ENCODE peak calls at places on chromosomes 3 and 15, in six cellular contexts. A is AG09309, D is suprapubic skin, K is WTC11, B is Calu3, M is astrocyte of the cerebellum. S is an unnamed sample.

GRCh38 chr3:192751148-192751547 is 23.8 kb upstream of the FGF12 start:
- DNase-seq in A (no peak), D (no peak), K (no peak), B (no peak), M (no peak), S (no peak)

GRCh38 chr15:80904941-80905532 is 84.6 kb downstream of the MESD start:
- DNase-seq in A (no peak), D (no peak), K (no peak), B (no peak), M (no peak), S (no peak)

GRCh38 chr15:41562784-41563198 is 3.8 kb downstream of the TYRO3 start:
- DNase-seq in A (no peak), D (no peak), K (no peak), B (no peak), M (no peak), S (no peak)

GRCh38 chr15:58520464-58520863 is 88.7 kb downstream of the LIPC start:
- DNase-seq in A (no peak), D (no peak), K (no peak), B (no peak), M (no peak), S (no peak)

GRCh38 chr3:119497824-119498187 is 541 bp upstream of the TIMMDC1 start:
- DNase-seq in A (no peak), D (no peak), K (no peak), B (no peak), M (peak; percentile 8), S (peak; percentile 42)

GRCh38 chr15:80893777-80894176 is 95.8 kb downstream of the MESD start:
- DNase-seq in A (no peak), D (no peak), K (no peak), B (no peak), M (no peak), S (peak; percentile 11)

GRCh38 chr3:11832964-11833621 is 13.6 kb downstream of the TAMM41 start:
- DNase-seq in A (no peak), D (no peak), K (no peak), B (no peak), M (no peak), S (no peak)

GRCh38 chr3:190432216-190432615 is 17.5 kb downstream of the TMEM207 start:
- DNase-seq in A (no peak), D (no peak), K (no peak), B (no peak), M (no peak), S (peak; percentile 30)

GRCh38 chr3:71104090-71104489 is 479.4 kb downstream of the FOXP1 start:
- DNase-seq in A (peak; percentile 76), D (no peak), K (no peak), B (no peak), M (peak; percentile 52), S (no peak)

GRCh38 chr3:58520403-58520784 is 16.6 kb downstream of the ACOX2 start:
- DNase-seq in A (no peak), D (no peak), K (no peak), B (no peak), M (no peak), S (no peak)

GRCh38 chr3:187880438-187880837 is 135.2 kb upstream of the BCL6 start:
- DNase-seq in A (no peak), D (no peak), K (no peak), B (no peak), M (no peak), S (peak; percentile 16)

GRCh38 chr3:113231827-113232253 is 20.5 kb downstream of the BOC start:
- DNase-seq in A (no peak), D (no peak), K (no peak), B (peak; percentile 43), M (peak; percentile 83), S (peak; percentile 82)

GRCh38 chr3:159787191-159787590 is 201.4 kb upstream of the IL12A start:
- DNase-seq in A (peak; percentile 34), D (no peak), K (no peak), B (peak; percentile 66), M (no peak), S (peak; percentile 94)

GRCh38 chr15:98597666-98598065 is 50.7 kb upstream of the IGF1R start:
- DNase-seq in A (no peak), D (no peak), K (no peak), B (no peak), M (no peak), S (peak; percentile 24)

GRCh38 chr3:46716461-46717441 is 918 bp downstream of the PRSS50 start:
- DNase-seq in A (no peak), D (no peak), K (no peak), B (no peak), M (no peak), S (no peak)

GRCh38 chr3:151579571-151580270 is 118.9 kb upstream of the IGSF10 start:
- DNase-seq in A (peak; percentile 63), D (no peak), K (no peak), B (no peak), M (no peak), S (no peak)

GRCh38 chr3:122857019-122857418 is 62.1 kb downstream of the SLC49A4 start:
- DNase-seq in A (peak; percentile 31), D (no peak), K (no peak), B (no peak), M (no peak), S (peak; percentile 54)

GRCh38 chr3:29286841-29287240 is 6.0 kb downstream of the RBMS3 start:
- DNase-seq in A (no peak), D (no peak), K (no peak), B (no peak), M (no peak), S (peak; percentile 66)

GRCh38 chr3:126912027-126912422 is 70.9 kb upstream of the PLXNA1 start:
- DNase-seq in A (no peak), D (no peak), K (no peak), B (no peak), M (no peak), S (no peak)

GRCh38 chr3:22952860-22953259 is 250.3 kb upstream of the UBE2E2 start:
- DNase-seq in A (no peak), D (no peak), K (no peak), B (no peak), M (no peak), S (no peak)

GRCh38 chr15:95799286-95800187 is 531.0 kb upstream of the NR2F2 start:
- DNase-seq in A (peak; percentile 55), D (no peak), K (no peak), B (no peak), M (peak; percentile 92), S (peak; percentile 76)

GRCh38 chr15:36887214-36888017 is 212.9 kb downstream of the MEIS2 start:
- DNase-seq in A (no peak), D (no peak), K (peak; percentile 57), B (peak; percentile 12), M (no peak), S (no peak)

GRCh38 chr15:56732881-56733130 is 503 bp downstream of the ZNF280D start:
- DNase-seq in A (no peak), D (peak; percentile 76), K (no peak), B (no peak), M (no peak), S (no peak)

GRCh38 chr3:141076821-141077571 is 25.8 kb downstream of the SPSB4 start:
- DNase-seq in A (peak; percentile 7), D (peak; percentile 68), K (peak; percentile 45), B (no peak), M (no peak), S (no peak)

GRCh38 chr3:163916596-163917560 is 1161.4 kb downstream of the SI start:
- DNase-seq in A (no peak), D (no peak), K (no peak), B (peak; percentile 57), M (no peak), S (peak; percentile 40)

GRCh38 chr3:130831716-130832400 is 62.0 kb upstream of the ATP2C1 start:
- DNase-seq in A (no peak), D (no peak), K (peak; percentile 55), B (no peak), M (no peak), S (no peak)

GRCh38 chr3:54633444-54634121 is 294.3 kb downstream of the LRTM1 start:
- DNase-seq in A (no peak), D (no peak), K (no peak), B (no peak), M (no peak), S (no peak)

GRCh38 chr3:112640864-112641751 is at the start of gene CCDC80:
- DNase-seq in A (peak; percentile 81), D (no peak), K (no peak), B (no peak), M (peak; percentile 92), S (peak; percentile 93)

GRCh38 chr15:78873796-78874761 is 1.4 kb downstream of the MORF4L1 start:
- DNase-seq in A (no peak), D (no peak), K (no peak), B (peak; percentile 35), M (no peak), S (no peak)
- TF ChIP-seq CTCF in A (no peak), D (no peak), K (no peak), B (no peak), M (no peak), S (no peak)

GRCh38 chr3:56985460-56986327 is 74.8 kb upstream of the SPATA12 start:
- DNase-seq in A (no peak), D (no peak), K (no peak), B (no peak), M (no peak), S (no peak)
- TF ChIP-seq CTCF in A (peak; percentile 12), D (no peak), K (no peak), B (no peak), M (peak; percentile 29), S (no peak)

DNA sequence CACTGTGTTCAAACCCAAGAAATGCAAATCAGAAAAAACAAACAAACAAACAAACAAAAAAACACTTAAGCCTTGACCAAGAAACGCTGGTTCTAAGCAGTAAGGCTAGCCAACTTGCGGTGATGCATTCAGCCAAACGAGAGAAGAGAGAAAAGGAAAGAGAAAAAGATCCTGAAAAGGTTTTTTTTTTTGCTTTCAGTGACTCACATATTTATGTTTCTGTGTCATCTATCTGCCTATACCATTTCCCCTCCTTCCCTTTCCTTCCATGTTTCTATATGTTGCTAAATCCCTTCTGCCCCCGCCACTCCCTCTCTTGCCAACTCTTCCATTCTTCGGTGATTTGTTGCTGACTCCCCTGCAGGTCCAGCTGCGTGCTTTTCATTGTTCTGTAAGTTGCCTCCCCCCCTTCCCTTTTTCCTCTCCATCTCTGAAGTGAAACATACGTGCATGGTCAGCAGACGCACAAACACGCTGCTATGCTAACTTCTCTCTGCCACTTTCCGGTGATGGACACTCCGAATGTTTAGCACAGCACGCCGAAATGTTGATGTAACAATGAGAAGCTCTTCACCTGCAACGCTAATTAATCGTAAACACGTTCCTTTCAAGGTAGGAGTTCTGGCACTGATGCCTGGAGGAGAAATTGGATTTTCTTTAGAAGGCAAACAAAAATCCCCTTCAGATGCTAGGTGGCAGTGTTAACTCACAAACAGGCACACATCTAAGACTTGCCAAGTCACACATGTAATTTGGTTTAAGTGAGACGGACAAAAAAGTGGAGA is 154.5 kb downstream of the TUSC7 start:
- DNase-seq in A (no peak), D (no peak), K (peak; percentile 22), B (peak; percentile 30), M (peak; percentile 45), S (peak; percentile 51)
- TF ChIP-seq CTCF in A (no peak), D (no peak), K (no peak), B (peak; percentile 21), M (peak; percentile 60), S (peak; percentile 46)

DNA sequence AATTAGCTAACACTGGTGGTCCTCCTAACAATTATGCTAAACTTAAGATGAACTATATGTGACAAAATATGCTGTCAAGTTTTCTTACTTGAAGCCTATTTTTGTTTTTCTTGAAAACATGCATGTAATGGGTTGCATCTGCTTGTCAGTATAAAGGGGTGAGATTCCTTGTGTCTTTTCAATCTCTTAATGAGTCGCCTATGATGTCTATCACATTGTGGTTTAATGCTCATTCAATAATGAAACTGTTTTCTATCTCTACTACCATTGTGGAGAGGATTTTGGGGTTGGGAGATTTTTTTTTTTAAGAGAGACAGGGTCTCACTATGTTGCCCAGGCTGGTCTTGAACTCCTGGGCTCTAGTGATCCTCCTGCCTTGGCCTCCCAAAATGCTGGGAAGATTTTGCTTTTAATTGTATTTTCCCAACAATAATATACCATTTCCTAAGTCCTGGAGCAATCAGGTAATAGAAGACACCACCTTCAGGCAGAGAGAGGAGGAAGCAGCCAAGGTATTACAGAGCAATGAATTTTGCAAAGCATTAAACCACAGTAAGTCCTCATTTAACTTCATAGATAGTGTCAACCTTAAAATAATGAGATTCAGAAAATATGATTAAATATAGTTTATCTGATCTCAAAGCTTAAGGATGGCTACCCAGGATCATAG is 17.4 kb upstream of the TRMT10C start:
- DNase-seq in A (no peak), D (no peak), K (no peak), B (no peak), M (no peak), S (peak; percentile 4)
- TF ChIP-seq CTCF in A (no peak), D (no peak), K (no peak), B (no peak), M (no peak), S (no peak)

S was measured in MCF 10A.